ENCODE peak calls at places on chromosomes 12 and 14, in four cellular contexts. C is uterus, P is tibial nerve, T is Panc1. E is an unnamed sample. For H3K36me3, the result is how much of the 10 kb centered on the place peaks cover.

GRCh38 chr14:87066221-87066817 is 926.7 kb downstream of the GALC start:
- DNase-seq in T (no peak), C (no peak), P (no peak), E (no peak)

GRCh38 chr12:94735985-94736384 is 85.6 kb upstream of the TMCC3 start:
- DNase-seq in T (no peak), P (no peak), C (no peak), E (no peak)

GRCh38 chr14:92122351-92122677 is 545 bp downstream of the CPSF2 start:
- DNase-seq in C (no peak), T (no peak), P (no peak), E (no peak)

GRCh38 chr12:57661376-57661775 is 28.4 kb upstream of the B4GALNT1 start:
- DNase-seq in P (no peak), T (no peak), C (no peak), E (no peak)

GRCh38 chr12:91180577-91180976 is 2.0 kb downstream of the DCN start:
- DNase-seq in T (no peak), P (no peak), C (no peak), E (no peak)

GRCh38 chr12:110102255-110102654 is 21.9 kb upstream of the IFT81 start:
- DNase-seq in T (no peak), P (peak), C (no peak), E (peak)

GRCh38 chr12:32407795-32408194 is 8.4 kb downstream of the FGD4 start:
- DNase-seq in P (no peak), T (no peak), C (no peak), E (no peak)

GRCh38 chr12:54439521-54440255 is 20.6 kb upstream of the ITGA5 start:
- DNase-seq in P (no peak), C (no peak), T (no peak), E (no peak)

GRCh38 chr14:23153891-23154796 is 29.3 kb downstream of the SLC7A8 start:
- DNase-seq in C (peak), T (no peak), P (peak), E (peak)

GRCh38 chr12:106974525-106974924 is 12.4 kb downstream of the MTERF2 start:
- DNase-seq in C (no peak), P (no peak), T (no peak), E (no peak)

GRCh38 chr12:9227953-9228352 is 19.8 kb upstream of the PZP start:
- DNase-seq in T (no peak), P (no peak), C (no peak), E (no peak)

GRCh38 chr12:87596636-87597035 is 432.6 kb downstream of the C12orf50 start:
- DNase-seq in P (no peak), C (no peak), T (no peak), E (no peak)

GRCh38 chr14:91867316-91867988 is at the start of gene TC2N:
- DNase-seq in C (no peak), T (no peak), P (no peak), E (no peak)

GRCh38 chr12:47323802-47324201 is 244.0 kb upstream of the AMIGO2 start:
- DNase-seq in T (no peak), C (no peak), P (no peak), E (no peak)

GRCh38 chr14:22422238-22422637 is 166.8 kb downstream of the DAD1 start:
- DNase-seq in P (no peak), C (no peak), T (no peak), E (no peak)

GRCh38 chr12:120103371-120103770 is 13.2 kb downstream of the RAB35 start:
- DNase-seq in P (no peak), C (no peak), T (no peak), E (no peak)

GRCh38 chr12:6135071-6135470 is 10.6 kb upstream of the VWF start:
- DNase-seq in C (no peak), P (no peak), T (no peak), E (no peak)

GRCh38 chr12:114313910-114314309 is 92.0 kb downstream of the TBX5 start:
- DNase-seq in P (no peak), T (no peak), C (no peak), E (no peak)

GRCh38 chr14:91870001-91870400 is 2.7 kb upstream of the TC2N start:
- DNase-seq in P (no peak), T (no peak), C (no peak), E (no peak)

GRCh38 chr12:124804011-124804621 is 59.5 kb downstream of the SCARB1 start:
- DNase-seq in P (peak), C (no peak), T (no peak), E (peak)

GRCh38 chr14:90818715-90819114 is 2.5 kb upstream of the TTC7B start:
- DNase-seq in C (no peak), T (no peak), P (no peak), E (no peak)

GRCh38 chr14:34699873-34700621 is 14.3 kb downstream of the CFL2 start:
- DNase-seq in T (peak), P (no peak), C (no peak), E (no peak)

GRCh38 chr12:31362759-31363415 is 36.9 kb upstream of the SINHCAF start:
- DNase-seq in P (peak), T (no peak), C (no peak), E (no peak)

GRCh38 chr14:31414190-31414833 is 6.0 kb downstream of the HEATR5A start:
- DNase-seq in P (no peak), T (no peak), C (no peak), E (no peak)

GRCh38 chr14:104660597-104660996 is 28.8 kb upstream of the INF2 start:
- DNase-seq in P (no peak), C (no peak), T (no peak), E (no peak)

GRCh38 chr14:72476657-72477499 is 417.0 kb downstream of the DPF3 start:
- DNase-seq in C (no peak), P (no peak), T (no peak), E (no peak)

GRCh38 chr12:111557271-111558106 is 41.6 kb downstream of the ATXN2 start:
- DNase-seq in T (no peak), C (no peak), P (no peak), E (no peak)

GRCh38 chr12:750356-751191 is 1.8 kb upstream of the WNK1 start:
- DNase-seq in T (no peak), C (no peak), P (no peak), E (no peak)

GRCh38 chr12:109537136-109537535 is 36.2 kb downstream of the MMAB start:
- DNase-seq in T (no peak), C (no peak), P (no peak), E (no peak)

GRCh38 chr12:113439606-113440030 is 17.4 kb downstream of the SDSL start:
- DNase-seq in C (no peak), P (no peak), T (no peak), E (peak)

GRCh38 chr14:29906256-29906885 is 21.3 kb downstream of the PRKD1 start:
- DNase-seq in P (no peak), T (peak), C (no peak), E (peak)

GRCh38 chr12:43648636-43649035 is 96.6 kb upstream of the ADAMTS20 start:
- DNase-seq in P (no peak), C (no peak), T (no peak), E (no peak)

GRCh38 chr14:55446127-55446736 is 5.8 kb upstream of the TBPL2 start:
- DNase-seq in P (peak), T (no peak), C (no peak), E (peak)

GRCh38 chr12:31496257-31496656 is 94.7 kb downstream of the DENND5B start:
- DNase-seq in T (no peak), P (no peak), C (no peak), E (no peak)

GRCh38 chr14:77439861-77440260 is 16.5 kb upstream of the NOXRED1 start:
- DNase-seq in P (no peak), T (no peak), C (no peak), E (no peak)
- H3K36me3 ChIP-seq in P (under half), T (under half), C (under half), E (under half)

GRCh38 chr12:59085680-59086079 is 165.4 kb upstream of the LRIG3 start:
- DNase-seq in P (no peak), C (no peak), T (no peak), E (no peak)
- H3K4me3 ChIP-seq in P (no peak), C (no peak), T (no peak), E (no peak)

DNA sequence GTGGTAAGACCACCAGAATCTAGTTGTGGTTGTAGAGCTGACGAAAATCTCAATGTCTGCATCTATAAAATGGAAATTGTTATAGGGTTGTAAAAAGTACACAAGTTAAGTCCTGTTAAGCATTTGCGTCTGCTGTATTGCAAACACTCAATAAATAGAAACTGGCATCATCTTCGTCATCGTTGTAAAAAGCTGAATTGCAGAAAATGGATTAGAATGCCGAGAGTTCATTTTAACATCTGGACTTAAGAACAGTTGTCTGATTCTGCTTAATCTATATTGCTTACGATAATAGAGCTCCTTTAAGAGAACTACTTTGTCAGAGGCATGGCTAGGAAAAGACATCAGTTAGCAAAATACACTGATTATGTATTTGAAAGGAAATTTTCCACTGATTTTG is 33.2 kb downstream of the KCNMB4 start:
- DNase-seq in C (no peak), P (no peak), T (no peak), E (no peak)
- H3K36me3 ChIP-seq in C (under half), P (under half), T (under half), E (under half)

GRCh38 chr14:54207991-54208520 is 188.8 kb upstream of the CDKN3 start:
- DNase-seq in T (no peak), C (no peak), P (no peak), E (no peak)

GRCh38 chr14:54211562-54212308 is 185.1 kb upstream of the CDKN3 start:
- DNase-seq in T (no peak), P (no peak), C (no peak), E (no peak)

GRCh38 chr14:54208751-54209150 is 188.1 kb upstream of the CDKN3 start:
- DNase-seq in C (no peak), P (no peak), T (no peak), E (no peak)

GRCh38 chr14:54207476-54207875 is 189.3 kb upstream of the CDKN3 start:
- DNase-seq in T (no peak), C (no peak), P (no peak), E (no peak)

DNA sequence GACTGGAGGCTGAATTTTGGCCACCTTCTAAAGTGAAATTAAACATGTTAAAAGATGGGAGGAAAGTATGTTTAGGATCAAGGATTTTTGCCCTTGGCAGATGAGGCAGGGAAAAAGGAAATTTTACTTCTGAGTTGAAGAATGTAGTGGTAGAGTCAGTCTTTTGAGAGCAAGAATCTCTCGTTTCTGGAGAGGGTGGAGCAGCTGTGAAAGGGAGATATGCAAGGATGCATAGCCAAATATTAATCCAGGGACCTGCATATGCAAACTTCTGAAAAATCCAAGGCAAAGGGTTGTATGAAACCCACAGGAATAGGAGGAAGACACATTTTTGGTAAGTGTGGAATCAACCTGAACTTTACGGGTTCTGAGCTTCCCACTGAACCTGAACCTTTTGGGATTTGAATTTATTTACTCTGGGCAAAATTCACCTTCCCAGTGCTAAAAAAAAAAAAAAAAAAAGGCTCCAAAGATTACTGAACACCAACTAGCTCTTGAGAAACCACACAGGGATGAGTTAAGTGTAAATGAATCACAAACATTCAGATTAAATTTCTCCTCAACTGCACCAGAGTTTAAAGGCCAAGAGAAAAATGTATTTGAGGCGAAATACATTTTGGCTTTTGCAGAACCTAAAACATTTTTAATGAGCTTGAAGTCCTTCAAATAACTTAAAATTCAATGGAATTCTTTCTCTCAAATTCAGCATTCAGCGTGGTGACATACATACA is 187.1 kb upstream of the CDKN3 start:
- DNase-seq in P (no peak), T (no peak), C (no peak), E (no peak)
- H3K4me3 ChIP-seq in P (no peak), T (no peak), C (no peak), E (no peak)

GRCh38 chr12:51075390-51075789 is 8.0 kb downstream of the CSRNP2 start:
- DNase-seq in C (no peak), P (no peak), T (no peak), E (no peak)
- H3K36me3 ChIP-seq in C (under half), P (under half), T (under half), E (under half)

E was measured in testis.